ENCODE peak calls at places on chromosomes 11 and 22, in ten cellular contexts. A is GM13976; N is AG04450; K is RCC 7860; R is NCI-H1105 treated with DMSO at 0.1 percent for 48 hours; G is heart right ventricle; Z is sigmoid colon; X is COR-L47; S is stimulated activated naive CD8-positive, alpha-beta T cell treated with anti-CD3 and anti-CD28 coated beads, Interleukin-15, Interleukin-2, amounts not matched to agents 100 U/mL and 50 U/mL, for 24 hours; F is stimulated activated CD8-positive, alpha-beta memory T cell treated with anti-CD3 and anti-CD28 coated beads, Interleukin-15, amount 100 ng/mL, for 24 hours. V is an unnamed sample.

GRCh38 chr22:46047841-46048595 is 71.1 kb upstream of the WNT7B start:
- DNase-seq in G (no peak), R (no peak), N (no peak), F (no peak), Z (peak; percentile 72), X (no peak), S (no peak), A (no peak), K (no peak), V (no peak)

GRCh38 chr11:43558556-43559127 is 121.9 kb upstream of the HSD17B12 start:
- DNase-seq in A (no peak), G (no peak), S (no peak), R (no peak), Z (no peak), X (no peak), K (no peak), N (no peak), F (no peak), V (no peak)

GRCh38 chr22:48890693-48891554 is 936.7 kb downstream of the BRD1 start:
- DNase-seq in Z (peak; percentile 22), G (no peak), A (peak; percentile 10), F (no peak), N (no peak), R (no peak), K (no peak), X (no peak), S (no peak), V (no peak)

GRCh38 chr11:62664405-62665074 is 470 bp downstream of the C11orf98 start:
- DNase-seq in X (peak; percentile 57), K (peak; percentile 40), N (no peak), F (peak; percentile 22), S (peak; percentile 62), G (no peak), Z (peak; percentile 79), A (peak; percentile 74), R (peak; percentile 66), V (no peak)

GRCh38 chr11:112590778-112591177 is 330.1 kb upstream of the PLET1 start:
- DNase-seq in X (no peak), F (no peak), A (no peak), K (no peak), N (no peak), S (no peak), R (no peak), G (no peak), Z (no peak), V (no peak)

GRCh38 chr22:26671317-26672059 is 14.1 kb downstream of the MIAT start:
- DNase-seq in S (peak; percentile 82), F (peak; percentile 29), X (peak; percentile 58), A (peak; percentile 66), R (peak; percentile 58), K (peak; percentile 85), G (peak; percentile 37), N (no peak), Z (peak; percentile 76), V (peak; percentile 26)

GRCh38 chr22:35312198-35313059 is 12.7 kb downstream of the TOM1 start:
- DNase-seq in N (no peak), A (peak; percentile 27), S (no peak), Z (peak; percentile 52), R (no peak), G (no peak), K (peak; percentile 86), X (peak; percentile 23), F (no peak), V (no peak)

GRCh38 chr22:36220457-36220921 is 18.8 kb downstream of the APOL2 start:
- DNase-seq in F (no peak), K (peak; percentile 55), G (no peak), Z (peak; percentile 81), S (no peak), N (no peak), A (no peak), X (peak; percentile 71), R (no peak), V (no peak)

GRCh38 chr22:46537221-46537945 is at the start of gene CELSR1:
- DNase-seq in S (peak; percentile 31), Z (no peak), K (peak; percentile 49), A (peak; percentile 72), G (no peak), X (peak; percentile 35), N (no peak), R (peak; percentile 14), F (no peak), V (no peak)

GRCh38 chr22:38415046-38415445 is 40.0 kb downstream of the KCNJ4 start:
- DNase-seq in R (no peak), X (no peak), Z (peak; percentile 55), F (no peak), A (no peak), G (no peak), S (no peak), N (no peak), K (no peak), V (no peak)

GRCh38 chr11:82995754-82996398 is 75.8 kb downstream of the RAB30 start:
- DNase-seq in K (no peak), S (peak; percentile 37), Z (no peak), N (no peak), X (no peak), R (no peak), F (no peak), G (peak; percentile 37), A (no peak), V (no peak)

GRCh38 chr11:78429667-78430066 is 12.0 kb upstream of the GAB2 start:
- DNase-seq in Z (no peak), F (no peak), S (no peak), A (no peak), G (no peak), N (no peak), X (no peak), K (no peak), R (no peak), V (no peak)

GRCh38 chr11:132058211-132058772 is 687.9 kb downstream of the NTM start:
- DNase-seq in X (no peak), Z (no peak), S (no peak), K (no peak), N (no peak), R (no peak), G (no peak), A (no peak), F (no peak), V (no peak)

GRCh38 chr22:46406349-46406748 is 70.8 kb downstream of the TRMU start:
- DNase-seq in X (no peak), S (no peak), R (no peak), F (no peak), G (peak; percentile 42), Z (no peak), N (no peak), K (no peak), A (no peak), V (no peak)

GRCh38 chr11:113871331-113871730 is 4.0 kb downstream of the USP28 start:
- DNase-seq in K (no peak), S (no peak), R (no peak), Z (no peak), X (no peak), G (no peak), F (no peak), N (no peak), A (no peak), V (no peak)

GRCh38 chr11:128214263-128214662 is 373.1 kb downstream of the ETS1 start:
- DNase-seq in Z (no peak), N (no peak), A (no peak), R (no peak), K (no peak), X (no peak), G (no peak), S (no peak), F (no peak), V (no peak)

GRCh38 chr11:3107608-3108182 is 50.5 kb upstream of the CARS1 start:
- DNase-seq in Z (peak; percentile 62), K (no peak), R (no peak), F (no peak), A (no peak), N (no peak), X (no peak), G (no peak), S (no peak), V (no peak)

GRCh38 chr22:38016182-38017078 is 32.1 kb upstream of the SOX10 start:
- DNase-seq in K (no peak), A (no peak), N (no peak), G (peak; percentile 57), S (no peak), X (no peak), Z (peak; percentile 86), F (no peak), R (no peak), V (no peak)

GRCh38 chr11:61751384-61751783 is 1.1 kb upstream of the MYRF start:
- DNase-seq in A (no peak), R (no peak), Z (no peak), K (no peak), X (no peak), F (no peak), N (no peak), S (no peak), G (no peak), V (no peak)

GRCh38 chr22:29816980-29817379 is 21.1 kb downstream of the ASCC2 start:
- DNase-seq in K (no peak), Z (no peak), G (no peak), A (no peak), F (no peak), S (no peak), X (no peak), R (no peak), N (no peak), V (no peak)

GRCh38 chr11:126502982-126503381 is 147.5 kb downstream of the ST3GAL4 start:
- DNase-seq in X (no peak), Z (peak; percentile 44), A (no peak), N (no peak), F (no peak), K (no peak), G (no peak), S (no peak), R (no peak), V (no peak)

V was measured in activated naive CD8-positive, alpha-beta T cell treated with anti-CD3 and anti-CD28 coated beads, Interleukin-2, amount 50 U/mL, for 16 hours.